ENCODE peak calls at places on chromosomes 3 and 15, in four cellular contexts. One of them, this sample, is unnamed.
A peak's percentile ranks its signal among the peaks of the same experiment; 100 is the strongest.

GRCh38 chr3:173622156-173622555 is 224.6 kb downstream of the NLGN1 start:
- DNase-seq in hypothalamus: no peak
- DNase-seq in CD4-positive, alpha-beta T cell: no peak
- DNase-seq in NCI-H524: no peak
- DNase-seq in this sample: no peak

GRCh38 chr3:4633078-4634004 is 140.2 kb downstream of the ITPR1 start:
- DNase-seq in hypothalamus: no peak
- DNase-seq in CD4-positive, alpha-beta T cell: no peak
- DNase-seq in NCI-H524: peak; percentile 55
- DNase-seq in this sample: no peak

GRCh38 chr3:173921741-173922140 is 524.2 kb downstream of the NLGN1 start:
- DNase-seq in hypothalamus: no peak
- DNase-seq in CD4-positive, alpha-beta T cell: no peak
- DNase-seq in NCI-H524: no peak
- DNase-seq in this sample: no peak

GRCh38 chr3:169365993-169366915 is 297.3 kb downstream of the MECOM start:
- DNase-seq in hypothalamus: no peak
- DNase-seq in CD4-positive, alpha-beta T cell: no peak
- DNase-seq in NCI-H524: no peak
- DNase-seq in this sample: no peak

GRCh38 chr3:46383211-46383945 is 12.6 kb downstream of the CCR5 start:
- DNase-seq in hypothalamus: no peak
- DNase-seq in CD4-positive, alpha-beta T cell: no peak
- DNase-seq in NCI-H524: peak; percentile 48
- DNase-seq in this sample: no peak

GRCh38 chr15:101497484-101498034 is 8.1 kb upstream of the PCSK6 start:
- DNase-seq in hypothalamus: no peak
- DNase-seq in CD4-positive, alpha-beta T cell: no peak
- DNase-seq in NCI-H524: no peak
- DNase-seq in this sample: no peak

GRCh38 chr3:14403636-14404395 is 1.4 kb downstream of the SLC6A6 start:
- DNase-seq in hypothalamus: no peak
- DNase-seq in CD4-positive, alpha-beta T cell: no peak
- DNase-seq in NCI-H524: peak; percentile 45
- DNase-seq in this sample: no peak

GRCh38 chr3:171685116-171685895 is 125.0 kb downstream of the PLD1 start:
- DNase-seq in hypothalamus: no peak
- DNase-seq in CD4-positive, alpha-beta T cell: no peak
- DNase-seq in NCI-H524: no peak
- DNase-seq in this sample: no peak

GRCh38 chr3:189664311-189664710 is 33.1 kb downstream of the TP63 start:
- DNase-seq in hypothalamus: no peak
- DNase-seq in CD4-positive, alpha-beta T cell: no peak
- DNase-seq in NCI-H524: no peak
- DNase-seq in this sample: no peak

GRCh38 chr3:196971094-196971698 is 2.6 kb upstream of the PIGZ start:
- DNase-seq in hypothalamus: no peak
- DNase-seq in CD4-positive, alpha-beta T cell: no peak
- DNase-seq in NCI-H524: peak; percentile 40
- DNase-seq in this sample: no peak

GRCh38 chr3:179149239-179149887 is 1.2 kb downstream of the PIK3CA start:
- DNase-seq in hypothalamus: no peak
- DNase-seq in CD4-positive, alpha-beta T cell: peak; percentile 26
- DNase-seq in NCI-H524: peak; percentile 71
- DNase-seq in this sample: no peak

GRCh38 chr15:79314811-79315210 is 3.9 kb downstream of the TMED3 start:
- DNase-seq in hypothalamus: no peak
- DNase-seq in CD4-positive, alpha-beta T cell: no peak
- DNase-seq in NCI-H524: no peak
- DNase-seq in this sample: no peak

GRCh38 chr15:31405200-31405929 is 78.7 kb downstream of the KLF13 start:
- DNase-seq in hypothalamus: no peak
- DNase-seq in CD4-positive, alpha-beta T cell: no peak
- DNase-seq in NCI-H524: no peak
- DNase-seq in this sample: no peak

GRCh38 chr3:169430687-169431404 is 232.7 kb downstream of the MECOM start:
- DNase-seq in hypothalamus: no peak
- DNase-seq in CD4-positive, alpha-beta T cell: no peak
- DNase-seq in NCI-H524: no peak
- DNase-seq in this sample: no peak

GRCh38 chr3:137121704-137122314 is 164.0 kb downstream of the IL20RB start:
- DNase-seq in hypothalamus: no peak
- DNase-seq in CD4-positive, alpha-beta T cell: no peak
- DNase-seq in NCI-H524: peak; percentile 77
- DNase-seq in this sample: peak; percentile 49

GRCh38 chr3:181694805-181695660 is 16.7 kb upstream of the SOX2 start:
- DNase-seq in hypothalamus: peak; percentile 72
- DNase-seq in CD4-positive, alpha-beta T cell: no peak
- DNase-seq in NCI-H524: no peak
- DNase-seq in this sample: no peak

GRCh38 chr15:67803996-67804843 is 21.1 kb upstream of the SKOR1 start:
- DNase-seq in hypothalamus: no peak
- DNase-seq in CD4-positive, alpha-beta T cell: no peak
- DNase-seq in NCI-H524: peak; percentile 83
- DNase-seq in this sample: no peak

GRCh38 chr3:13890377-13891016 is 10.6 kb upstream of the WNT7A start:
- DNase-seq in hypothalamus: no peak
- DNase-seq in CD4-positive, alpha-beta T cell: peak; percentile 38
- DNase-seq in NCI-H524: no peak
- DNase-seq in this sample: no peak

GRCh38 chr3:62132027-62132590 is 241.2 kb downstream of the FEZF2 start:
- DNase-seq in hypothalamus: no peak
- DNase-seq in CD4-positive, alpha-beta T cell: no peak
- DNase-seq in NCI-H524: no peak
- DNase-seq in this sample: no peak

GRCh38 chr15:45943255-45943654 is 308.4 kb downstream of the SQOR start:
- DNase-seq in hypothalamus: no peak
- DNase-seq in CD4-positive, alpha-beta T cell: no peak
- DNase-seq in NCI-H524: no peak
- DNase-seq in this sample: no peak

GRCh38 chr3:170128977-170129431 is 52.5 kb downstream of the PHC3 start:
- DNase-seq in hypothalamus: no peak
- DNase-seq in CD4-positive, alpha-beta T cell: no peak
- DNase-seq in NCI-H524: no peak
- DNase-seq in this sample: no peak

GRCh38 chr3:128438488-128439072 is 28.1 kb downstream of the DNAJB8 start:
- DNase-seq in hypothalamus: no peak
- DNase-seq in CD4-positive, alpha-beta T cell: no peak
- DNase-seq in NCI-H524: no peak
- DNase-seq in this sample: no peak

GRCh38 chr3:64266065-64266874 is 41.0 kb upstream of the PRICKLE2 start:
- DNase-seq in hypothalamus: no peak
- DNase-seq in CD4-positive, alpha-beta T cell: no peak
- DNase-seq in NCI-H524: no peak
- DNase-seq in this sample: no peak

This sample was measured in T-helper 2 cell.